ENCODE peak calls at places on chromosome 11, in ten cellular contexts. B is GM23248, C is body of pancreas, D is psoas muscle, A is small intestine, F is thoracic aorta, O is heart left ventricle, I is stomach, Y is cardiac muscle cell, Z is right lobe of liver. V is an unnamed sample.

GRCh38 chr11:11229691-11230090 is 123.4 kb downstream of the CSNK2A3 start:
- DNase-seq in B (peak; percentile 34), C (no peak), D (no peak), A (no peak), F (no peak), O (no peak), I (no peak), Y (no peak), Z (no peak), V (no peak)

GRCh38 chr11:94864646-94865045 is 96.5 kb downstream of the AMOTL1 start:
- DNase-seq in B (no peak), C (no peak), D (no peak), A (no peak), F (no peak), O (no peak), I (no peak), Y (no peak), Z (no peak), V (no peak)

GRCh38 chr11:112613051-112613972 is 347.9 kb upstream of the NCAM1 start:
- DNase-seq in B (peak; percentile 77), C (peak; percentile 83), D (no peak), A (peak; percentile 52), F (no peak), O (no peak), I (no peak), Y (peak; percentile 61), Z (no peak), V (no peak)

GRCh38 chr11:127202105-127202504 is 201.5 kb upstream of the KIRREL3 start:
- DNase-seq in B (no peak), C (no peak), D (no peak), A (no peak), F (no peak), O (no peak), I (no peak), Y (no peak), Z (no peak), V (no peak)

GRCh38 chr11:115201121-115201792 is 303.0 kb downstream of the CADM1 start:
- DNase-seq in B (peak; percentile 87), C (no peak), D (no peak), A (no peak), F (no peak), O (no peak), I (no peak), Y (no peak), Z (no peak), V (no peak)

GRCh38 chr11:76742912-76743311 is 40.2 kb upstream of the TSKU start:
- DNase-seq in B (peak; percentile 66), C (no peak), D (no peak), A (no peak), F (no peak), O (no peak), I (no peak), Y (no peak), Z (no peak), V (no peak)

GRCh38 chr11:117887431-117888139 is 11.1 kb upstream of the FXYD6 start:
- DNase-seq in B (no peak), C (no peak), D (peak; percentile 6), A (no peak), F (no peak), O (no peak), I (no peak), Y (no peak), Z (no peak), V (no peak)

GRCh38 chr11:63599211-63600122 is 14.8 kb downstream of the PLAAT3 start:
- DNase-seq in B (peak; percentile 93), C (no peak), D (no peak), A (no peak), F (no peak), O (no peak), I (no peak), Y (peak; percentile 59), Z (no peak), V (peak; percentile 99)

GRCh38 chr11:803770-804598 is 1.0 kb downstream of the PIDD1 start:
- DNase-seq in B (no peak), C (no peak), D (no peak), A (no peak), F (no peak), O (no peak), I (no peak), Y (no peak), Z (no peak), V (no peak)

GRCh38 chr11:45155627-45156180 is 9.3 kb downstream of the PRDM11 start:
- DNase-seq in B (no peak), C (no peak), D (no peak), A (no peak), F (no peak), O (no peak), I (no peak), Y (no peak), Z (no peak), V (no peak)
- H3K4me1 ChIP-seq in B (no peaks in the 10 kb centered on the region), C (peaks cover 18% of the 10 kb centered on the region), D (peaks cover 17% of the 10 kb centered on the region), A (peaks cover 4% of the 10 kb centered on the region), F (peaks cover 64% of the 10 kb centered on the region), O (peaks cover 30% of the 10 kb centered on the region), I (peaks cover 75% of the 10 kb centered on the region), Y (peaks cover 22% of the 10 kb centered on the region), Z (no peaks in the 10 kb centered on the region), V (no peaks in the 10 kb centered on the region)

DNA sequence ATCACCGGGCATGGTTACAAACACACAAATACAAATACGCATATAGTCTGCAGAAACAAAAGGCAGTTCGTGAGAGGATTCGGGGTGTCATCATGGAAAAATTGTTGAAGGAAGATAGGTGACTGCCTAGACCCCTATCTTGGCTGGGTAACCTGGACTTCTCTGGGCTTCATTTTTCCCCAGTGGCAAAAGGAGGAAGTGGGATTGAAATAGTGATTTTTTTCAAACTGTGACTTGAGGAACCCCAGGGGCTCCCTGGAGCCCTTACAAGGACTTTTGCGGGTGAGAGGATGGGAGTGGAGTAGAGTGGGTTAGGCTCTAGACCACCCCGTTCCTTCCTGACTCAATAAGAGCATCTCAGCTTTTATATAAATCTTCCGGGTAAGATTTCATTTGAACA is 1.0 kb upstream of the ELF5 start:
- DNase-seq in B (no peak), C (no peak), D (no peak), A (no peak), F (no peak), O (no peak), I (no peak), Y (no peak), Z (no peak), V (no peak)
- H3K4me3 ChIP-seq in B (no peak overlapping the region), C (no peak overlapping the region), D (no peak overlapping the region), A (no peak overlapping the region), F (no peak overlapping the region), O (no peak overlapping the region), I (no peak overlapping the region), Y (no peak overlapping the region), Z (no peak overlapping the region), V (no peak overlapping the region)

GRCh38 chr11:68832476-68833176 is 9.1 kb downstream of the CPT1A start:
- DNase-seq in B (peak; percentile 64), C (peak; percentile 50), D (no peak), A (peak; percentile 60), F (no peak), O (no peak), I (peak; percentile 56), Y (no peak), Z (no peak), V (no peak)
- H3K4me1 ChIP-seq in B (peaks cover 16% of the 10 kb centered on the region), C (peaks cover 85% of the 10 kb centered on the region), D (peaks cover 60% of the 10 kb centered on the region), A (peaks cover 18% of the 10 kb centered on the region), F (peaks cover 62% of the 10 kb centered on the region), O (peaks cover 62% of the 10 kb centered on the region), I (peaks cover 89% of the 10 kb centered on the region), Y (no peaks in the 10 kb centered on the region), Z (no peaks in the 10 kb centered on the region), V (peaks cover 6% of the 10 kb centered on the region)

GRCh38 chr11:62547691-62548281 is 1.2 kb upstream of the AHNAK start:
- DNase-seq in B (peak; percentile 41), C (peak; percentile 68), D (peak; percentile 92), A (no peak), F (no peak), O (peak; percentile 80), I (peak; percentile 51), Y (no peak), Z (peak; percentile 72), V (peak; percentile 29)
- H3K4me3 ChIP-seq in B (peak overlapping the region; percentile 96), C (no peak overlapping the region), D (peak overlapping the region; percentile 91), A (no peak overlapping the region), F (peak overlapping the region; percentile 91), O (peak overlapping the region; percentile 75), I (peak overlapping the region; percentile 83), Y (peak overlapping the region; percentile 57), Z (peak overlapping the region; percentile 92), V (no peak overlapping the region)

DNA sequence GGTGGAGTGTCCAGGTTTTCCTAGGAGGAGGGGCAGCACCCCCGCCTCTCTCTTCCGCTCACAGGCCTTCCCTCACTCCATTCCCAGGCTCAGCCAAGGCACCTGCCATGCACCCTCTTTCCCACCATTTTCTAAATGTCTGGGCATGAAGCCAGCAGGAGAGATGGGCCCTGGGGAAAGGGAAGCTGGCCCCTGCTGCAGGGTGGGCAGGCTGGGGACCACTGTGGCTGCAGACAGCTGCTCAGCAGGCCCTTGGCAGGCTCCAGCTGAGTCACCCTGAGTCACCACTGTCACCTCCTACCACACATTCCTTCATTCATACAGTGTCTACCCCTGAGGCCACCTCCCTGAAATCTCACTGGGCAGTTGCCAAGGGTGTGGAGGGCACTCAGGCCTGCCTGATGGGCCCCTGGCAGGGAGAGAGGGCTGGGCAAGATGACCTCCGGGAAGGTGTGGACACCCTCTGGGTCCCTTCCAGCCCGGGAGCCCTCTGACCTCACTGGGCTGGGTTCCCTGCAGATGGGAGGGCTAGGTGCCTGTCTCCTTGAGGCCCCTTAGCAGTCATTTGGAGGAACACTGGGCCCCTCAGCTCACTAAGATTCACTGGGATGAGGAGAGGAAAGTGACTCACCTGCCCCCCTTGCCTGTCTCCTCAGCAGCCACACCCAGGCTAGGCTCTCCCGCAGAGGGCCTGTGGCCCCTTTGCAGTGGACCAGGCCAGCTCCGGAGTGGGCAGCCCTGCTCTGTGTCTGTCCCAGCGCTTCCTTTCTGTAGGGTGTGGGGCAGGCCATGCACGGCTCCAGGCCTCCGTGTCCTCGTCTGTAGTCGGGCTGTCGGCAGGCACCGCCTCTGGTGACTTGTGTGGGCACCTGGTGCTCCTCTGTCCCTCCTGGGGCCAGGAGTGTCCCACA is 7.8 kb downstream of the MYEOV start:
- DNase-seq in B (peak; percentile 95), C (peak; percentile 52), D (no peak), A (peak; percentile 51), F (no peak), O (peak; percentile 69), I (peak; percentile 79), Y (peak; percentile 28), Z (peak; percentile 64), V (peak; percentile 100)
- H3K4me1 ChIP-seq in B (peaks cover 52% of the 10 kb centered on the region), C (peaks cover 36% of the 10 kb centered on the region), D (peaks cover 16% of the 10 kb centered on the region), A (peaks cover 6% of the 10 kb centered on the region), F (peaks cover 46% of the 10 kb centered on the region), O (peaks cover 29% of the 10 kb centered on the region), I (peaks cover 61% of the 10 kb centered on the region), Y (no peaks in the 10 kb centered on the region), Z (no peaks in the 10 kb centered on the region), V (peaks cover 60% of the 10 kb centered on the region)

GRCh38 chr11:92697461-92698314 is 271.8 kb upstream of the MTNR1B start:
- DNase-seq in B (peak; percentile 70), C (no peak), D (no peak), A (no peak), F (no peak), O (no peak), I (no peak), Y (no peak), Z (no peak), V (no peak)
- H3K4me3 ChIP-seq in B (peak overlapping the region; percentile 66), C (no peak overlapping the region), D (no peak overlapping the region), A (no peak overlapping the region), F (no peak overlapping the region), O (no peak overlapping the region), I (peak overlapping the region; percentile 17), Y (no peak overlapping the region), Z (no peak overlapping the region), V (no peak overlapping the region)

V was measured in SJSA1.